ENCODE peak calls at places on chromosomes 1 and 21, in seven cellular contexts. T is GM04503; E is stimulated activated naive B cell treated with anti-CD40 and anti-IgM and Interleukin-4, amounts not matched to agents 10 μg/mL and 1 μg/mL and 100 μg/mL, for 72 hours; G is RPMI7951; O is fibroblast of mammary gland; H is GM12891; B is DMS153. U is an unnamed sample.

GRCh38 chr1:38083541-38083940 is 36.9 kb upstream of the POU3F1 start:
- DNase-seq in T (no peak), E (no peak), G (no peak), O (no peak), H (no peak), B (no peak), U (no peak)

GRCh38 chr21:37683396-37684114 is 232.7 kb downstream of the KCNJ6 start:
- DNase-seq in T (no peak), E (no peak), G (no peak), O (no peak), H (no peak), B (no peak), U (no peak)

GRCh38 chr21:43703068-43703880 is 15.7 kb upstream of the PDXK start:
- DNase-seq in T (peak), E (no peak), G (peak), O (peak), H (no peak), B (peak), U (no peak)

GRCh38 chr1:167482184-167482583 is 36.1 kb downstream of the CD247 start:
- DNase-seq in T (no peak), E (no peak), G (no peak), O (no peak), H (no peak), B (no peak), U (no peak)

GRCh38 chr1:214861615-214862014 is 220.9 kb upstream of the KCNK2 start:
- DNase-seq in T (no peak), E (no peak), G (no peak), O (peak), H (no peak), B (no peak), U (no peak)

GRCh38 chr1:181089017-181089776 is 697 bp downstream of the IER5 start:
- DNase-seq in T (no peak), E (peak), G (no peak), O (no peak), H (no peak), B (no peak), U (no peak)

GRCh38 chr21:36400719-36401118 is 15.5 kb downstream of the CHAF1B start:
- DNase-seq in T (no peak), E (no peak), G (no peak), O (no peak), H (no peak), B (no peak), U (no peak)

GRCh38 chr1:63322944-63323865 is 838 bp downstream of the FOXD3 start:
- DNase-seq in T (no peak), E (peak), G (peak), O (peak), H (no peak), B (peak), U (no peak)